ENCODE peak calls at places on chromosomes 13 and 19, in five cellular contexts. E is GM23338, B is HCT116, M is neural progenitor cell, X is hepatocyte. G is an unnamed sample.

GRCh38 chr19:18057557-18057956 is 29.2 kb downstream of the IL12RB1 start:
- DNase-seq in B (no peak), M (no peak), X (no peak), E (no peak), G (no peak)

GRCh38 chr19:19550972-19551861 is 13.2 kb downstream of the CILP2 start:
- DNase-seq in X (no peak), B (no peak), E (no peak), M (peak), G (no peak)

GRCh38 chr19:34493649-34494044 is 12.1 kb downstream of the WTIP start:
- DNase-seq in E (no peak), B (no peak), X (no peak), M (no peak), G (no peak)

GRCh38 chr19:35558400-35559280 is 4.8 kb downstream of the ATP4A start:
- DNase-seq in E (no peak), B (no peak), M (no peak), X (no peak), G (no peak)

GRCh38 chr13:111532111-111532510 is 211.7 kb downstream of the TEX29 start:
- DNase-seq in B (no peak), E (peak), M (no peak), X (no peak), G (no peak)

GRCh38 chr19:3163230-3163886 is 15.2 kb upstream of the S1PR4 start:
- DNase-seq in E (peak), M (peak), X (peak), B (no peak), G (peak)

GRCh38 chr13:31207630-31208549 is 8.1 kb downstream of the B3GLCT start:
- DNase-seq in B (no peak), E (no peak), M (peak), X (peak), G (no peak)

GRCh38 chr19:33395561-33396550 is 22.3 kb downstream of the CEBPG start:
- DNase-seq in X (no peak), B (no peak), M (no peak), E (no peak), G (no peak)

GRCh38 chr19:12884926-12885748 is 1.9 kb downstream of the KLF1 start:
- DNase-seq in M (peak), X (peak), E (peak), B (no peak), G (peak)

GRCh38 chr19:30011051-30011578 is 69.1 kb downstream of the URI1 start:
- DNase-seq in E (peak), M (peak), B (no peak), X (no peak), G (no peak)

GRCh38 chr19:39135701-39136100 is 10.1 kb downstream of the PAK4 start:
- DNase-seq in M (no peak), X (no peak), B (no peak), E (no peak), G (no peak)

GRCh38 chr13:114024603-114025431 is 50.9 kb upstream of the C13orf46 start:
- DNase-seq in B (no peak), E (no peak), X (no peak), M (no peak), G (peak)

GRCh38 chr19:35357867-35358573 is at the start of gene FFAR3:
- DNase-seq in E (peak), X (no peak), M (no peak), B (no peak), G (no peak)

GRCh38 chr19:1901940-1902404 is 3.2 kb upstream of the ADAT3 start:
- DNase-seq in X (no peak), M (no peak), E (no peak), B (no peak), G (no peak)

GRCh38 chr19:53076984-53077383 is 26.2 kb downstream of the ZNF160 start:
- DNase-seq in M (peak), X (peak), B (no peak), E (peak), G (peak)

GRCh38 chr19:33416307-33417215 is 43.1 kb downstream of the CEBPG start:
- DNase-seq in M (peak), B (peak), E (peak), X (peak), G (peak)

GRCh38 chr19:33515921-33516320 is 5.7 kb downstream of the PEPD start:
- DNase-seq in B (no peak), X (no peak), E (no peak), M (no peak), G (no peak)

GRCh38 chr13:101035119-101035620 is 360.6 kb upstream of the TMTC4 start:
- DNase-seq in E (no peak), M (no peak), B (no peak), X (no peak), G (no peak)

GRCh38 chr19:8487137-8487851 is 15.1 kb downstream of the PRAM1 start:
- DNase-seq in E (no peak), X (no peak), M (no peak), B (no peak), G (no peak)

GRCh38 chr19:17539288-17540117 is 15.9 kb upstream of the COLGALT1 start:
- DNase-seq in E (peak), B (peak), M (peak), X (peak), G (peak)

GRCh38 chr13:26377038-26377437 is 123.1 kb downstream of the CDK8 start:
- DNase-seq in E (peak), M (peak), B (peak), X (peak), G (peak)

GRCh38 chr19:38142176-38143035 is 81.6 kb downstream of the DPF1 start:
- DNase-seq in B (no peak), X (peak), M (peak), E (peak), G (peak)

GRCh38 chr19:13190781-13191540 is 40.8 kb downstream of the IER2 start:
- DNase-seq in B (no peak), E (no peak), X (peak), M (no peak), G (no peak)

GRCh38 chr13:84574851-84575250 is 692.6 kb upstream of the SLITRK1 start:
- DNase-seq in M (no peak), E (no peak), B (no peak), X (peak), G (no peak)

GRCh38 chr13:23354520-23354919 is 79.0 kb downstream of the SACS start:
- DNase-seq in E (no peak), X (no peak), M (no peak), B (no peak), G (no peak)

GRCh38 chr13:23356368-23356767 is 77.1 kb downstream of the SACS start:
- DNase-seq in E (no peak), X (no peak), B (no peak), M (no peak), G (no peak)

GRCh38 chr13:23359882-23360281 is 73.6 kb downstream of the SACS start:
- DNase-seq in M (no peak), E (no peak), X (no peak), B (no peak), G (no peak)

GRCh38 chr13:23352161-23352560 is 81.3 kb downstream of the SACS start:
- DNase-seq in X (no peak), B (no peak), M (no peak), E (no peak), G (no peak)

GRCh38 chr13:23357349-23357748 is 76.2 kb downstream of the SACS start:
- DNase-seq in X (no peak), E (no peak), B (no peak), M (no peak), G (no peak)
- TF ChIP-seq CTCF in X (no peak), E (no peak), B (no peak), M (no peak), G (no peak)

GRCh38 chr19:21604351-21604926 is 99.0 kb downstream of the ZNF429 start:
- DNase-seq in E (peak), B (no peak), X (no peak), M (peak), G (peak)

GRCh38 chr19:21604941-21605548 is 99.6 kb downstream of the ZNF429 start:
- DNase-seq in E (no peak), M (no peak), X (no peak), B (no peak), G (no peak)

GRCh38 chr19:21607453-21607852 is 102.1 kb downstream of the ZNF429 start:
- DNase-seq in E (no peak), M (no peak), X (no peak), B (no peak), G (no peak)

GRCh38 chr19:21603431-21604153 is 98.2 kb downstream of the ZNF429 start:
- DNase-seq in M (no peak), X (no peak), E (peak), B (no peak), G (no peak)

DNA sequence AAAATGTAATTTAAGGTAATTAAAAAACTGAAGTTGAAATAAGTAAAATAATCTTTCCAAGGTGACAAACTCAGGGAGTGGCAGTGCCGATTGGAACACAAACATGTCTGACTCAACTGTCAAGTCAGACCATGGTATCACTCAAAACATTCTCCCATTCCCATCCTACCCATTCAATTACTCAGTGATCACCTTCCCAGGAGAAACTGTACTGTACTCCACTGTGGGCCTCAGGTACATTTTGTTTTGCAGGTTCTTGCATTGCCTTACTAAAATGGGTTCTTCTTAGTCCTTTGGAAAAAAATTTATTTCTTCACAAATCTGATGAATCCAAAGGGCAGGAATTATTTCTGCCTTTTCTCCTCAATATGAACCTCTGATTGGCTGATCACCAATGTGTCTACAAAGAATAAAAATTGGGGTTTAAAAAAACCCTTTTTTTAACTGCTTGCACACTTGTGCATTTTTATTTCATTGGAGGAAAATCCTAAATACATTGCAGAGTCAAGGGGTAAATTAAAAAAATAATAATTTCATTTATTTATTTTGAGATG is 96.8 kb downstream of the ZNF429 start:
- DNase-seq in B (no peak), E (no peak), X (no peak), M (no peak), G (no peak)
- TF ChIP-seq EZH2phosphoT487 in B (no peak), E (no peak), X (no peak), M (no peak), G (no peak)

DNA sequence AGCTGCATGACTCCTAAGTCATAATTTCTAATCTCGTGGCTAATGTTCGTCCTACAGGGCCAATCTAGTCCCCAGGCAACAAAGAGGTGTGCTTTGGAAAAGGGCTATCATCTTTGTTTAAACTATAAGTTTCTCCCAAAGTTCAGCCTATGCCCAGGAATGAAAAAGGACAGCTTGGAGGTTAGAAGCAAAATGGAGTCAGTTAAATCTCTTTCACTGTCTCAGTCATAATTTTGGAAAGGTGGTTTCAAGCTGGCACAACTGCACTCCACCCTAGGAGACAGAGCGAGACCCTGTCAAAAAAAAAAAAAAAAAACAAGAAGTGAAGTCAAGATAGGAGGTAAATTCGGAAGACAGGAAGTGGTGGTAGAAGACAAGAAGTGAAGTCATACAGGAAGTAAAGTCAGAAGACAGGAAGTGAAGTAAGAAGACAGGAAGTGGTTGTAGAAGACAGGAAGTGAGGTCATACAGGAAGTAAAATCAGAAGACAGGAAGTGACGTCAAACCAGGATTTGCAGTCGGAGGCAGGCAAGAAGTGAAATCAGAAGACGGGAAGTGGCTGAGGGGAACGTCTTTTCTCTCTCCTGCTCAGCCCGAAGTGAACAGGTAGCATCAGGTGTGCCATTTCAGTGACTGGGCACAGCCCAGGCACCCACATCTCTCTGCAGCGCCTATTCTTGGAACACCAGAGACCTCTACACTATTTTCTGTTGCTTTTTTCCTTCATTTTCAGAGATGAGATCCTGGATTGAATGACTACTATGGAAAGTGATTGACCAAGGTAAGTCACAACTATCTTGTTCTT is 32.2 kb downstream of the GP6 start:
- DNase-seq in M (peak), X (peak), E (peak), B (peak), G (peak)
- H3K4me3 ChIP-seq in M (peak), X (peak), E (peak), B (peak), G (peak)

DNA sequence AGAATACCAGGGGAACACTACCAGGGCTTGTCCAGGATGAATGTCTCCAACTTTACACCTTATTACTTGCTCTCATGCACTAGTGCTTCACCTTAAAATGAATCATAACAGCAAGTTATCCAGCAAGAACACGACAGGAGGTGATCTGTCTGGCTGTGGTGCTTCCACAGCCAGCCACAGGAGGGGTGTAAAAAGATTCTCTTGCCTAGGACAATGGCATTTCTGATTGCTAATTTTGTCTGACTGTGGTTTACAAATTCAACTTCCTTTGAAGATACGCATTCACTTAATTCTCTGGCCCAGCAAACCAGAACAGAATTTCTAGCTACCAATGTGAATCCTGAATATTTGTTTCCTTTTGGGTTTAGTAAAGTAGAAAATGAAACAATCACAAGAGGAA is 23.1 kb upstream of the COG3 start:
- DNase-seq in E (no peak), B (no peak), M (no peak), X (no peak), G (no peak)
- TF ChIP-seq CTCF in E (no peak), B (no peak), M (no peak), X (peak), G (peak)

G was measured in OCI-LY7.